ENCODE peak calls at places on chromosomes 6 and 20, in eight cellular contexts. One of them, this sample, is unnamed.

GRCh38 chr20:4076671-4077070 is 61.3 kb upstream of the RNF24 start:
- DNase-seq in GM04504: peak
- DNase-seq in RWPE1: peak
- DNase-seq in SK-MEL-5: peak
- DNase-seq in globus pallidus: no peak
- DNase-seq in H4: peak
- DNase-seq in Calu3: peak
- DNase-seq in T-cell: no peak
- DNase-seq in this sample: no peak

GRCh38 chr20:51678041-51678697 is 90.0 kb downstream of the ATP9A start:
- DNase-seq in SK-MEL-5: no peak
- DNase-seq in Calu3: no peak
- DNase-seq in GM04504: no peak
- DNase-seq in T-cell: no peak
- DNase-seq in globus pallidus: peak
- DNase-seq in RWPE1: no peak
- DNase-seq in H4: no peak
- DNase-seq in this sample: no peak

GRCh38 chr6:80457044-80457933 is 350.8 kb downstream of the BCKDHB start:
- DNase-seq in RWPE1: peak
- DNase-seq in SK-MEL-5: no peak
- DNase-seq in T-cell: no peak
- DNase-seq in Calu3: peak
- DNase-seq in H4: peak
- DNase-seq in GM04504: peak
- DNase-seq in globus pallidus: peak
- DNase-seq in this sample: peak

GRCh38 chr6:16623733-16624132 is 137.5 kb downstream of the ATXN1 start:
- DNase-seq in SK-MEL-5: no peak
- DNase-seq in GM04504: no peak
- DNase-seq in RWPE1: no peak
- DNase-seq in globus pallidus: no peak
- DNase-seq in Calu3: no peak
- DNase-seq in H4: no peak
- DNase-seq in T-cell: no peak
- DNase-seq in this sample: no peak

GRCh38 chr6:122788663-122789062 is 395 bp upstream of the SMPDL3A start:
- DNase-seq in GM04504: no peak
- DNase-seq in RWPE1: no peak
- DNase-seq in globus pallidus: no peak
- DNase-seq in SK-MEL-5: no peak
- DNase-seq in H4: no peak
- DNase-seq in Calu3: no peak
- DNase-seq in T-cell: no peak
- DNase-seq in this sample: no peak

GRCh38 chr6:164035912-164036485 is 621.5 kb downstream of the QKI start:
- DNase-seq in T-cell: no peak
- DNase-seq in H4: no peak
- DNase-seq in globus pallidus: no peak
- DNase-seq in SK-MEL-5: no peak
- DNase-seq in Calu3: no peak
- DNase-seq in GM04504: no peak
- DNase-seq in RWPE1: peak
- DNase-seq in this sample: no peak

GRCh38 chr6:70884074-70884983 is 72.5 kb downstream of the B3GAT2 start:
- DNase-seq in SK-MEL-5: peak
- DNase-seq in T-cell: peak
- DNase-seq in Calu3: peak
- DNase-seq in RWPE1: peak
- DNase-seq in H4: peak
- DNase-seq in globus pallidus: peak
- DNase-seq in GM04504: peak
- DNase-seq in this sample: no peak

GRCh38 chr6:27553123-27553904 is 80.4 kb upstream of the ZNF184 start:
- DNase-seq in SK-MEL-5: peak
- DNase-seq in H4: peak
- DNase-seq in GM04504: no peak
- DNase-seq in T-cell: no peak
- DNase-seq in globus pallidus: no peak
- DNase-seq in RWPE1: no peak
- DNase-seq in Calu3: peak
- DNase-seq in this sample: no peak

GRCh38 chr6:9766240-9766915 is 648.5 kb downstream of the TFAP2A start:
- DNase-seq in Calu3: no peak
- DNase-seq in globus pallidus: no peak
- DNase-seq in RWPE1: peak
- DNase-seq in SK-MEL-5: peak
- DNase-seq in GM04504: peak
- DNase-seq in T-cell: no peak
- DNase-seq in H4: peak
- DNase-seq in this sample: peak

GRCh38 chr6:24610672-24611071 is 35.3 kb downstream of the KIAA0319 start:
- DNase-seq in RWPE1: no peak
- DNase-seq in SK-MEL-5: no peak
- DNase-seq in GM04504: no peak
- DNase-seq in Calu3: no peak
- DNase-seq in globus pallidus: no peak
- DNase-seq in H4: no peak
- DNase-seq in T-cell: no peak
- DNase-seq in this sample: no peak

GRCh38 chr20:35317416-35317815 is 25.2 kb upstream of the FAM83C start:
- DNase-seq in H4: no peak
- DNase-seq in RWPE1: no peak
- DNase-seq in Calu3: no peak
- DNase-seq in T-cell: no peak
- DNase-seq in globus pallidus: no peak
- DNase-seq in GM04504: no peak
- DNase-seq in SK-MEL-5: no peak
- DNase-seq in this sample: no peak

GRCh38 chr6:11609324-11610071 is 71.9 kb downstream of the TMEM170B start:
- DNase-seq in T-cell: no peak
- DNase-seq in GM04504: peak
- DNase-seq in globus pallidus: peak
- DNase-seq in Calu3: no peak
- DNase-seq in RWPE1: no peak
- DNase-seq in SK-MEL-5: no peak
- DNase-seq in H4: peak
- DNase-seq in this sample: peak

GRCh38 chr6:157291356-157291755 is 32.0 kb downstream of the TMEM242 start:
- DNase-seq in GM04504: no peak
- DNase-seq in RWPE1: no peak
- DNase-seq in Calu3: no peak
- DNase-seq in H4: no peak
- DNase-seq in globus pallidus: no peak
- DNase-seq in SK-MEL-5: no peak
- DNase-seq in T-cell: no peak
- DNase-seq in this sample: no peak

This sample was measured in GOT3.